ENCODE peak calls at places on chromosomes 13 and 19, in six cellular contexts. Z is prostate gland, N is lower leg skin, L is GM12891, Y is heart left ventricle, P is NB4. S is an unnamed sample.

GRCh38 chr13:98978280-98978679 is 416 bp upstream of the DOCK9 start:
- DNase-seq in N (no peak), Z (no peak), L (no peak), Y (no peak), P (no peak), S (no peak)

GRCh38 chr13:76690611-76691010 is 195.6 kb downstream of the KCTD12 start:
- DNase-seq in N (no peak), L (no peak), P (no peak), Z (no peak), Y (no peak), S (no peak)

GRCh38 chr13:65854431-65854830 is 1375.7 kb downstream of the PCDH9 start:
- DNase-seq in N (no peak), Y (no peak), P (no peak), L (no peak), Z (no peak), S (no peak)

GRCh38 chr13:36531746-36532486 is 99.6 kb downstream of the CCNA1 start:
- DNase-seq in P (no peak), N (no peak), Y (no peak), L (no peak), Z (no peak), S (no peak)

GRCh38 chr19:16233836-16234551 is 36.3 kb downstream of the AP1M1 start:
- DNase-seq in P (peak; percentile 27), Z (no peak), N (peak; percentile 77), L (no peak), Y (no peak), S (no peak)

GRCh38 chr19:8580710-8581281 is 3.6 kb upstream of the MYO1F start:
- DNase-seq in Z (peak; percentile 41), Y (peak; percentile 84), P (peak; percentile 97), L (peak; percentile 71), N (peak; percentile 96), S (peak; percentile 83)

GRCh38 chr13:25874907-25875306 is 176.9 kb downstream of the SHISA2 start:
- DNase-seq in N (no peak), L (no peak), Y (no peak), P (peak; percentile 97), Z (no peak), S (no peak)

GRCh38 chr13:52838433-52839107 is 9.9 kb downstream of the PCDH8 start:
- DNase-seq in P (no peak), Y (no peak), L (no peak), Z (no peak), N (no peak), S (no peak)

GRCh38 chr19:13917888-13918406 is 11.9 kb downstream of the CC2D1A start:
- DNase-seq in P (no peak), L (no peak), N (no peak), Z (peak; percentile 40), Y (peak; percentile 41), S (no peak)

GRCh38 chr19:39969681-39970423 is 1.1 kb upstream of the PSMC4 start:
- DNase-seq in Y (no peak), L (no peak), N (no peak), P (no peak), Z (no peak), S (no peak)

GRCh38 chr13:95784891-95785290 is 108.0 kb downstream of the DNAJC3 start:
- DNase-seq in Z (no peak), Y (no peak), N (no peak), L (no peak), P (no peak), S (no peak)

GRCh38 chr19:47446534-47447469 is 24.9 kb downstream of the SLC8A2 start:
- DNase-seq in Z (no peak), N (no peak), Y (no peak), P (peak; percentile 73), L (no peak), S (peak; percentile 65)

GRCh38 chr19:13700621-13701020 is 63.7 kb upstream of the MRI1 start:
- DNase-seq in P (no peak), Z (no peak), N (no peak), L (no peak), Y (no peak), S (no peak)

GRCh38 chr13:37173214-37173613 is 67.8 kb upstream of the CSNK1A1L start:
- DNase-seq in N (no peak), L (no peak), Z (no peak), Y (no peak), P (no peak), S (no peak)

GRCh38 chr13:26213345-26213744 is 8.8 kb downstream of the RNF6 start:
- DNase-seq in P (no peak), Y (no peak), N (no peak), Z (no peak), L (no peak), S (no peak)

GRCh38 chr13:110445722-110446569 is 115.6 kb downstream of the RAB20 start:
- DNase-seq in Z (no peak), L (no peak), P (peak; percentile 63), Y (no peak), N (peak; percentile 83), S (no peak)

GRCh38 chr13:79349011-79349410 is 57.0 kb downstream of the RBM26 start:
- DNase-seq in Z (no peak), N (no peak), P (peak; percentile 20), Y (no peak), L (no peak), S (no peak)

GRCh38 chr19:50777830-50778303 is 7.6 kb downstream of the GPR32 start:
- DNase-seq in P (peak; percentile 75), Y (no peak), Z (no peak), L (no peak), N (no peak), S (peak; percentile 54)

GRCh38 chr19:7874080-7874856 is at the start of gene PRR36:
- DNase-seq in P (no peak), L (no peak), Z (peak; percentile 69), N (no peak), Y (no peak), S (no peak)

GRCh38 chr19:38674388-38675133 is 27.1 kb downstream of the ACTN4 start:
- DNase-seq in N (no peak), Y (peak; percentile 54), L (no peak), Z (peak; percentile 76), P (no peak), S (no peak)

DNA sequence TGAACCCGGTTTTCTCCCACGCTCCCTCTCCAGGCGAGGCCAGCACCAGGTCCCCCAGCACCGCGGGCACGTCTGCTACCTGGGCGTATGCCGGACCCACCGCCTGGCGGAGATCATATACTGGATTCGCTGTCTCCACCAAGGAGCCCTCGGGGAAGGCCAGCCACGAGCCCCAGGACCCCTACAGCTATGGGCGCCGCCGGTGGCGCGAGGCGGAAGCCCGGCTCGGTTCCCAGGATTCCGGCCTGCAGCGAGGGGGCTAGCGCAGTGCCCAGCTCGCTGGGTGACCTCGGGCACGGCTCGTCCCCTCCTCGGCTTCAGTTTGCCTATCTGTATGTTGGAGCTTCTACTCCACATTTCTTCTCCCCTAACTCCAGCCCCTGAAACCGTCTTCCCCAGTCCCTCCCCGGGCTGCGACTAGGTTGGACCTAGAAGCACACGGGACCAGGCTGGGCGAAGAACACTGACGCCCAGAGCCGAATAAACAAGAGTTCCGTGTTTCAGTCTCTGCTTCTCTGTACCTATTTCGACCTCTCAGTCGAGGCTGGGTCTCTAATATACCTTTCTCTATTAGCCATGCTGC is 752 bp upstream of the CPT1C start:
- DNase-seq in Z (no peak), L (no peak), P (no peak), N (no peak), Y (no peak), S (no peak)
- TF ChIP-seq POLR2A in Z (no peak), L (no peak), P (no peak), N (no peak), Y (no peak), S (no peak)

GRCh38 chr19:42532881-42533280 is 4.6 kb upstream of the CEACAM1 start:
- DNase-seq in N (peak; percentile 15), L (no peak), Z (no peak), P (no peak), Y (no peak), S (no peak)

GRCh38 chr19:42531313-42531712 is 3.0 kb upstream of the CEACAM1 start:
- DNase-seq in P (no peak), L (no peak), N (peak; percentile 49), Z (no peak), Y (no peak), S (no peak)

GRCh38 chr19:42529248-42529764 is 1.0 kb upstream of the CEACAM1 start:
- DNase-seq in P (peak; percentile 27), Y (peak; percentile 44), Z (peak; percentile 65), L (peak; percentile 61), N (peak; percentile 87), S (peak; percentile 60)

GRCh38 chr19:42524943-42525342 is 3.3 kb downstream of the CEACAM1 start:
- DNase-seq in Z (no peak), L (no peak), N (peak; percentile 20), Y (no peak), P (no peak), S (no peak)

DNA sequence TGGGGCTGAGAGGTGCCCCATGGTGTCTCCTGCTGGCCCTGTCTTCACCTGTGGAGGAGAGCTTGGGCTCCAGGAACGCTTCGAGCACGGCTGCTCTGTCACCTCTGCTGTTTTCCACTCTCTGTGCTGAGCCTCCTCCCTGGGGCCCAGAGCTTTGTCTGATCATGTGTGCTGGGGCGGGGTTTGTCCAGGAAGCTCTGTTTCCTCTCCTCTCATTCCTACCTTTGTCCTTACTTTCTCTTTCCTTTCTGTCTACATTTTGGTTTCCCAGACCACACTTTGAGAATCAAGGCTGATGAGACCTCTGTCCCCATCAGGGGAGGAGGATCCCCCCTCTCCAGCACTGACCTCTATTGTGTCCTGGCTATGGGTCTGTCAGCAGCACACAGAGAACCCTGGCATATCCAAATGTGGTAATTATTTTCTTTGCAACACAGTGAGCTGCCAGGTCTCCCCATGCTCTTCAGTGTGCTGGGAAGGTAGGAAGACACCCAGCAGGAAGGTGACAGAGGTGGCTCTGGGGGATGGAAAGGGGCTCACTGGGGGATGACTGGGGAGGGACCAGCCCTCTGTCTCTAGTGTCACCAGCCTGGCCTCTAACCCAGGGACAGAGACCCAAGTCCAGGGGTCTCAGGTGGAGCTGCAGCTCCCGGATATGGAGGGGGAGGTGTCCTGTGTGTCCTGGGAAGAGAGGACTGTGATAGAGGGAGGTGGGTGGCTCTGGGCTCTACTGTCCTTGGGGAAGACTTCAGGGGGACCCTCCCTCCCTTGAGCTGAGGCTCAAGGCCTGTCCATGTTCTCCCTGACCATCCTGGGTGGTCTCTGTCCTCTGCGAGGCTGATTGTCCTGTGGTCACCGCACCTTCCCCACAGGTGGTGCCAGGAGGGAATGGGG is at the start of gene CEACAM1:
- DNase-seq in P (no peak), L (peak; percentile 44), Y (peak; percentile 43), N (peak; percentile 84), Z (peak; percentile 86), S (no peak)
- TF ChIP-seq POLR2A in P (no peak), L (no peak), Y (no peak), N (no peak), Z (peak; percentile 92), S (no peak)

DNA sequence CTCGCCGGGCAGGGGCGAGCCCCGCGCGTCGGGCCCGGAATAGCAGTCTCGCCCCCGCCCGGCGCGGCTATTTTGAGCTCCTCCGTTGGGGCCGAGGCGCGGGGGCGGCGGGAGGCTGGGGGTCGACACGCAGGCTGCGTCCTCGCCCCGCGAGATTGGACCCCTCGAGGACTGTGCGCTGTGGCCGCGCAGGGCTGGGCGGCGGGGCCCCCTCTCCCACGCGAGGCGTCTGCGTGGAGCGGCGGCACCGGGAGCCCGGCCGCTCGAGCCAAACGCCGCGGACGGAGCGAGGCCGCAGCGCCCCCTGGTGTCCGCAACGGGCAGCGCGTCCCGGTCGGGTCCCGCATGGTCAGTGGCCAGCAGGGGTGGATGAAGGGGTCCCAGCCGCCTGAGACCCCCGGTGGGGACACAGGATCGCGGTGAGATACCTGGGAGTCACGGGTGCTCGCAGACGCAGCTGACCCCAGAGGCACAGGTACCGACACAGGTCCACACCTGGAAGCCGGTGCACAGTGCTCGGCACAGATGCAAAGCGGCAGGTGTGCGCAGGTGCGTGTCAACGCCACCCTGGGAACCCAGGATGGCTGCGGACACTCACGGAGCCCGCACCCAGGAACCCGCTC is 2.2 kb upstream of the CIRBP start:
- DNase-seq in Y (peak; percentile 82), L (no peak), Z (peak; percentile 61), N (peak; percentile 96), P (peak; percentile 56), S (peak; percentile 89)
- TF ChIP-seq POLR2A in Y (no peak), L (no peak), Z (no peak), N (no peak), P (no peak), S (no peak)

GRCh38 chr19:44741841-44742352 is 6.6 kb upstream of the BCL3 start:
- DNase-seq in Z (peak; percentile 99), Y (peak; percentile 97), L (no peak), N (peak; percentile 99), P (peak; percentile 96), S (peak; percentile 94)
- TF ChIP-seq POLR2A in Z (peak; percentile 61), Y (no peak), L (no peak), N (no peak), P (no peak), S (no peak)